ENCODE peak calls at places on chromosomes 11 and 22, in eight cellular contexts. C is breast epithelium, L is stomach, R is endothelial cell of umbilical vein, Y is prostate gland, W is SK-N-SH, N is GM23338, F is HepG2. I is an unnamed sample.

GRCh38 chr22:27088026-27088425 is 430.6 kb downstream of the MIAT start:
- DNase-seq in C (no peak), L (no peak), R (no peak), Y (no peak), W (no peak), N (no peak), F (no peak), I (no peak)

GRCh38 chr22:27401321-27401720 is 400.2 kb downstream of the MN1 start:
- DNase-seq in C (no peak), L (no peak), R (no peak), Y (no peak), W (no peak), N (no peak), F (no peak), I (no peak)

GRCh38 chr11:47950396-47950795 is 30.0 kb upstream of the PTPRJ start:
- DNase-seq in C (no peak), L (no peak), R (no peak), Y (no peak), W (no peak), N (no peak), F (no peak), I (no peak)

GRCh38 chr11:44575288-44575672 is 9.8 kb downstream of the CD82 start:
- DNase-seq in C (no peak), L (no peak), R (no peak), Y (no peak), W (peak), N (no peak), F (no peak), I (no peak)

GRCh38 chr22:19730141-19730661 is 6.9 kb downstream of the GP1BB start:
- DNase-seq in C (no peak), L (no peak), R (no peak), Y (no peak), W (no peak), N (no peak), F (no peak), I (no peak)

GRCh38 chr11:44858796-44859527 is 91.7 kb downstream of the TP53I11 start:
- DNase-seq in C (no peak), L (no peak), R (no peak), Y (no peak), W (no peak), N (peak), F (no peak), I (no peak)

GRCh38 chr22:46069518-46070214 is 80.7 kb upstream of the PPARA start:
- DNase-seq in C (peak), L (peak), R (peak), Y (peak), W (peak), N (no peak), F (no peak), I (peak)

GRCh38 chr11:65043881-65044501 is 3.0 kb downstream of the SAC3D1 start:
- DNase-seq in C (no peak), L (no peak), R (no peak), Y (no peak), W (no peak), N (no peak), F (no peak), I (no peak)

GRCh38 chr11:944711-945470 is 19.2 kb downstream of the AP2A2 start:
- DNase-seq in C (no peak), L (no peak), R (no peak), Y (no peak), W (no peak), N (peak), F (no peak), I (no peak)

GRCh38 chr11:100914415-100914814 is 215.2 kb downstream of the PGR start:
- DNase-seq in C (no peak), L (no peak), R (no peak), Y (no peak), W (no peak), N (peak), F (no peak), I (no peak)

GRCh38 chr11:35892166-35892565 is 51.7 kb upstream of the LDLRAD3 start:
- DNase-seq in C (no peak), L (no peak), R (no peak), Y (no peak), W (no peak), N (no peak), F (no peak), I (no peak)

GRCh38 chr11:13462311-13462927 is 603 bp downstream of the BTBD10 start:
- DNase-seq in C (peak), L (peak), R (peak), Y (peak), W (peak), N (peak), F (peak), I (peak)

GRCh38 chr11:110199184-110199981 is 97.0 kb downstream of the RDX start:
- DNase-seq in C (no peak), L (no peak), R (no peak), Y (no peak), W (no peak), N (no peak), F (peak), I (no peak)

GRCh38 chr11:34194576-34195335 is 89.3 kb downstream of the NAT10 start:
- DNase-seq in C (no peak), L (no peak), R (no peak), Y (no peak), W (peak), N (peak), F (no peak), I (no peak)

GRCh38 chr11:235180-235997 is 753 bp downstream of the SIRT3 start:
- DNase-seq in C (no peak), L (no peak), R (no peak), Y (no peak), W (no peak), N (no peak), F (no peak), I (peak)

GRCh38 chr11:2964782-2965181 is 27.3 kb downstream of the NAP1L4 start:
- DNase-seq in C (no peak), L (no peak), R (no peak), Y (no peak), W (no peak), N (no peak), F (no peak), I (no peak)

GRCh38 chr22:42269407-42270177 is 861 bp downstream of the TCF20 start:
- DNase-seq in C (peak), L (peak), R (peak), Y (peak), W (peak), N (peak), F (peak), I (peak)

GRCh38 chr11:110711776-110712642 is at the start of gene ARHGAP20:
- DNase-seq in C (peak), L (peak), R (peak), Y (peak), W (peak), N (peak), F (peak), I (peak)

GRCh38 chr11:132844956-132845355 is 687.3 kb downstream of the OPCML start:
- DNase-seq in C (no peak), L (no peak), R (no peak), Y (no peak), W (no peak), N (no peak), F (no peak), I (no peak)

GRCh38 chr22:20237480-20238440 is 30.4 kb downstream of the RTN4R start:
- DNase-seq in C (no peak), L (no peak), R (no peak), Y (no peak), W (no peak), N (no peak), F (no peak), I (no peak)

GRCh38 chr11:16791494-16791961 is 53.1 kb downstream of the C11orf58 start:
- DNase-seq in C (peak), L (no peak), R (peak), Y (no peak), W (no peak), N (no peak), F (peak), I (no peak)

GRCh38 chr22:42799462-42800405 is 57.3 kb downstream of the ARFGAP3 start:
- DNase-seq in C (no peak), L (no peak), R (no peak), Y (no peak), W (no peak), N (peak), F (no peak), I (peak)

GRCh38 chr11:114623720-114624119 is 28.1 kb upstream of the NXPE4 start:
- DNase-seq in C (no peak), L (no peak), R (no peak), Y (no peak), W (no peak), N (no peak), F (no peak), I (no peak)

GRCh38 chr11:114625294-114625693 is 29.7 kb upstream of the NXPE4 start:
- DNase-seq in C (no peak), L (no peak), R (no peak), Y (no peak), W (no peak), N (no peak), F (no peak), I (no peak)

GRCh38 chr11:114622858-114623257 is 27.3 kb upstream of the NXPE4 start:
- DNase-seq in C (no peak), L (no peak), R (no peak), Y (no peak), W (no peak), N (no peak), F (no peak), I (no peak)

GRCh38 chr11:114621950-114622809 is 26.6 kb upstream of the NXPE4 start:
- DNase-seq in C (no peak), L (no peak), R (no peak), Y (no peak), W (no peak), N (no peak), F (no peak), I (no peak)

DNA sequence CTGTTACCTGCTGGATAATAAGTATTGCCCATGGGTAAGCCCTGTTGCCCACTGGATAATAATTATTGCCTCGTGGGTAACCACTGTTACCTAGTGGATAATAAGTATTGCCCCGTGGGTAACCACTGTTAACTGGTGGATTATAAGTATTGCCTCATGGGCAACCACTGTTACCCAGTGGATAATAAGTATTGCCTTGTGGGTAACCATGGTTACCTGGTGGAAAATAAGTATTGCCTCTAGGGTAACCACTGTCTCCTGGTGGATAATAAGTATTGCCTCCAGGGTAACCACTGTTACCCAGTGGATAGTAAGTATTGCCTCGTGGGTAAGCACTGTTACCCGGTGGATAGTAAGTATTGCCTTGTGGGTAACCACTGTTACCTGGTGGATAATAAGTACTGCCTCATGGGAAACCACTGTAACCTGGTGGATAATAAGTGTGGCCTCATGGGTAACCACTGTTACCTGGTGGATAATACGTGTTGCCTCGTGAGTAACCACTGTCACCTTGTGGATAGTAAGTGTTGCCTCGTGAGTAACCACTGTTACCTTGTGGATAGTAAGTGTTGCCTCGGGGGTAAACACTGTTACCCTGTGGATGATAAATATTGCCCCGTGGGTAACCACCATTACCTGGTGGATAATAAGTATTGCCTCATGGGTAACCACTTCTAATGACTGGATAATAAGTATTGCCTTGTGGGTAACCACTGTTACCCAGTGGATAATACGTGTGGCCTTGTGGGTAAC is 29.0 kb upstream of the NXPE4 start:
- DNase-seq in C (no peak), L (no peak), R (no peak), Y (no peak), W (no peak), N (no peak), F (no peak), I (no peak)
- H3K27ac ChIP-seq in C (no peak), L (no peak), R (no peak), Y (no peak), W (no peak), N (no peak), F (no peak), I (no peak)

GRCh38 chr11:8768625-8769333 is 86.2 kb downstream of the RPL27A start:
- DNase-seq in C (no peak), L (peak), R (no peak), Y (no peak), W (no peak), N (no peak), F (peak), I (no peak)

GRCh38 chr11:8767466-8768142 is 85.0 kb downstream of the RPL27A start:
- DNase-seq in C (no peak), L (peak), R (no peak), Y (no peak), W (no peak), N (no peak), F (no peak), I (no peak)

GRCh38 chr11:8766043-8766992 is 83.7 kb downstream of the RPL27A start:
- DNase-seq in C (no peak), L (peak), R (no peak), Y (no peak), W (no peak), N (peak), F (no peak), I (no peak)

GRCh38 chr11:8765294-8765693 is 82.7 kb downstream of the RPL27A start:
- DNase-seq in C (no peak), L (no peak), R (peak), Y (no peak), W (no peak), N (no peak), F (peak), I (no peak)

DNA sequence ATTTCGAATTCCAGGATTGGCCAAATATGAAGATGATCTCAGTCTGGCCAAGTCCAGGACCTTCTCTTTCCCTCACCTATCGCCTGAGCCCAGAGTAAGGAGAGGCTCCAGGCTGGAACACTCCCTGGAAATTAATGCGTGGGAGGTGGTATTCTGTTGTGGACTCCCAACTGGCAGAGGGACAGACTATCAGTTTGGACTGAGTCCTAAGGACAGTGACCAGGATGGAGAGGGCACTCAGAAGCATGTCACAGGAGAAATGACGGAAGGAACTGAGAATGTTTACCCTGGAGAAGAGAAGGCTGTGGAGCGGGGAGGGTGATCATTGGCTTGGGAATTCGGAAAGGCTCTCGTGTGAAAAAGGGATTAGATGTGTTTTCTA is 84.4 kb downstream of the RPL27A start:
- DNase-seq in C (peak), L (no peak), R (no peak), Y (no peak), W (no peak), N (no peak), F (no peak), I (no peak)
- TF ChIP-seq POLR2AphosphoS5 in C (no peak), L (no peak), R (no peak), Y (no peak), W (no peak), N (no peak), F (no peak), I (no peak)

DNA sequence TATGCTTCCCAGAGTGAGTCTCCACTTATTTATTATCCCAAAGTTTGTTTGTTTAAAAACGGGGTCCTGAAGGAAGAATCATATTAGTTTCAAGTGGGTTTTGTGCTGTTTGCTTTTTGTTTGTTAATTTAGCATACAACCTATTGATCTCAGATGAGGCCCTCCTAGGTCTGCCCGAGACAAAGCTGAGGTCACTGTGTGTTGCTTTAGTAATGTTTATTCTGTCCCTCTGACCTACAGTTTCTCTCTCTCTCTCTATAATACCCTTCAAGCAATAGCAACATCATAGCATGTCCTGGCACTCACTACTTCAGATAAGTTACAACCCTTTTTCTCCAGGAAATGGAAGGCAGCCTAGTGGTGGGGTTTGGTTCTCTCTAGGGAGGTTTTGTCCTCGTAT is 63.4 kb downstream of the AMOTL1 start:
- DNase-seq in C (no peak), L (no peak), R (no peak), Y (no peak), W (no peak), N (peak), F (no peak), I (no peak)
- H3K27ac ChIP-seq in C (no peak), L (no peak), R (no peak), Y (no peak), W (no peak), N (no peak), F (no peak), I (no peak)

GRCh38 chr11:126476256-126476970 is 120.9 kb downstream of the ST3GAL4 start:
- DNase-seq in C (no peak), L (no peak), R (no peak), Y (no peak), W (peak), N (no peak), F (no peak), I (no peak)
- TF ChIP-seq POLR2AphosphoS5 in C (no peak), L (no peak), R (no peak), Y (no peak), W (no peak), N (no peak), F (no peak), I (no peak)

GRCh38 chr22:39468487-39469325 is 11.9 kb downstream of the MGAT3 start:
- DNase-seq in C (no peak), L (no peak), R (no peak), Y (no peak), W (no peak), N (no peak), F (no peak), I (no peak)
- H3K27ac ChIP-seq in C (peak), L (peak), R (no peak), Y (no peak), W (no peak), N (no peak), F (no peak), I (no peak)

DNA sequence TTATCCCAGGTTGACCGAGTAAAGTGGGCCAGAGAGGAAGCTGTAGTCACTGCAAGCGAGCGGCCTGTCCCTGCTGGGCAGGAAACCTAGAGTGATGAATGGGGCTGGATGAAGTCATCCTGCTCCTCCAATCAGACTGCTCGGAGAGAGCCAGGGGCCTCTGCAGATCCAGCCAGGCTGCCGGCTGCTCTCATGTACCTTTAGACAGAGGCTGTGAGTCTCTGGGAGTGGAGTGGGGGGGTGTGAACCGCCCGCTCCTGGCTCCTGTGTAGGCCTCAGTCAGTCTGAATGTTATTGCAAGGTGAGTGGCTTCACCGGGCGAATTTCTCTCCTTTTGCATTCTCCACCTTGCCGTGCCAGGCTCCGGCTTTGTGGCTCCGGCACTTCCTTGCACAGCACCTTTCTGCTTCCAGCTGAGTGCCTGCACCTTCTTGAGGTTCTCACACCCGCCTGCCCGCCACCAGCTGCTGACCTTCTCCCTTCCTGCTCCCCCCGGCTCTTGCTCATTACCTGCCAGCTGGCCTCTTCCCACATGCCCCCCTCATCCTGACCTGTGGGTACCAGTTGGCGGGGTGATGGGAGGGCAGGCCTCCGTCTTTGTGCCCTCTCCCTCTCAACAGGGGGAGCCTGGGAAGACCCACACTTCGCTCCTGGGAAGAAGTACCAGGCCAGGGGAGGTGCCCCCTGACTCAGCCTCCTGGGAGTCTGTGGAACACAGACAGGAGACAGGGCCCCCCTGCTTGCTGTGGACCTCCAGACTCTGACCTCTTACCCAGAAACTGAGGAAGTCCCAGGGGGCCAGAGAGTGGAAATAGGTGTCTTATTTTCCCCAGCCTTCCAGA is 79.9 kb downstream of the GRAMD1B start:
- DNase-seq in C (no peak), L (no peak), R (peak), Y (no peak), W (peak), N (peak), F (no peak), I (no peak)
- TF ChIP-seq POLR2AphosphoS5 in C (no peak), L (no peak), R (no peak), Y (no peak), W (no peak), N (no peak), F (no peak), I (no peak)

I was measured in suprapubic skin.